ENCODE peak calls at places on chromosomes 6 and 20, in ten cellular contexts. L is activated T-cell treated with anti-CD3 and anti-CD28 coated beads for 1 hour; Z is kidney epithelial cell; C is HEK293T; M is HAP-1; D is bronchial epithelial cell; Q is sigmoid colon; U is ovary; T is naive thymus-derived CD4-positive, alpha-beta T cell; P is CD8-positive, alpha-beta memory T cell. F is an unnamed sample.

GRCh38 chr20:43925786-43926185 is 11.1 kb downstream of the TOX2 start:
- DNase-seq in L (no peak), Z (no peak), C (no peak), M (no peak), D (no peak), Q (no peak), U (no peak), T (no peak), P (no peak), F (peak; percentile 42)

GRCh38 chr6:36703982-36704381 is 6.4 kb downstream of the RAB44 start:
- DNase-seq in L (no peak), Z (no peak), C (no peak), M (no peak), D (no peak), Q (peak; percentile 42), U (no peak), T (no peak), P (no peak), F (no peak)

GRCh38 chr6:69719602-69720193 is 77.1 kb downstream of the LMBRD1 start:
- DNase-seq in L (no peak), Z (no peak), C (peak; percentile 11), M (peak; percentile 17), D (peak; percentile 40), Q (no peak), U (no peak), T (no peak), P (no peak), F (no peak)

GRCh38 chr6:53513519-53513966 is 31.4 kb downstream of the GCLC start:
- DNase-seq in L (no peak), Z (no peak), C (no peak), M (no peak), D (no peak), Q (no peak), U (no peak), T (no peak), P (no peak), F (no peak)

GRCh38 chr6:53428886-53429285 is 80.1 kb upstream of the ELOVL5 start:
- DNase-seq in L (no peak), Z (no peak), C (no peak), M (no peak), D (no peak), Q (no peak), U (no peak), T (no peak), P (no peak), F (no peak)

GRCh38 chr6:131013495-131013894 is 49.5 kb downstream of the EPB41L2 start:
- DNase-seq in L (no peak), Z (no peak), C (no peak), M (no peak), D (no peak), Q (no peak), U (peak; percentile 51), T (no peak), P (no peak), F (no peak)

GRCh38 chr6:155252581-155252980 is 11.2 kb upstream of the CLDN20 start:
- DNase-seq in L (no peak), Z (no peak), C (no peak), M (no peak), D (no peak), Q (no peak), U (no peak), T (no peak), P (no peak), F (no peak)

GRCh38 chr6:30939473-30939872 is 1.3 kb upstream of the MUCL3 start:
- DNase-seq in L (no peak), Z (no peak), C (no peak), M (no peak), D (no peak), Q (no peak), U (no peak), T (no peak), P (no peak), F (no peak)

GRCh38 chr6:37705239-37706051 is 7.8 kb upstream of the MDGA1 start:
- DNase-seq in L (peak; percentile 61), Z (no peak), C (peak; percentile 76), M (peak; percentile 34), D (peak; percentile 52), Q (peak; percentile 94), U (peak; percentile 93), T (peak; percentile 37), P (peak; percentile 83), F (no peak)

GRCh38 chr6:47749726-47750125 is 32.1 kb upstream of the OPN5 start:
- DNase-seq in L (no peak), Z (no peak), C (no peak), M (no peak), D (no peak), Q (no peak), U (no peak), T (no peak), P (no peak), F (no peak)

GRCh38 chr6:92132446-92132845 is 1286.9 kb downstream of the EPHA7 start:
- DNase-seq in L (no peak), Z (no peak), C (no peak), M (no peak), D (peak; percentile 48), Q (no peak), U (no peak), T (no peak), P (no peak), F (no peak)

F was measured in H54.